ENCODE peak calls at places on chromosome 5, in five cellular contexts. O, H, V, C and K are unnamed samples.

GRCh38 chr5:67154518-67155206 is 41.9 kb downstream of the CD180 start:
- DNase-seq in O (no peak), H (no peak), V (no peak), C (no peak), K (no peak)

GRCh38 chr5:142017832-142018427 is 5.1 kb upstream of the GNPDA1 start:
- DNase-seq in O (no peak), H (no peak), V (no peak), C (no peak), K (no peak)

GRCh38 chr5:56319281-56320242 is 86.4 kb upstream of the ANKRD55 start:
- DNase-seq in O (no peak), H (no peak), V (peak; percentile 46), C (peak; percentile 9), K (peak; percentile 27)

GRCh38 chr5:153402550-153402949 is 87.9 kb upstream of the GRIA1 start:
- DNase-seq in O (no peak), H (no peak), V (no peak), C (no peak), K (no peak)

GRCh38 chr5:111232311-111233049 is 8.3 kb downstream of the CAMK4 start:
- DNase-seq in O (no peak), H (no peak), V (no peak), C (no peak), K (no peak)

GRCh38 chr5:95238560-95239325 is 46.2 kb downstream of the MCTP1 start:
- DNase-seq in O (peak; percentile 5), H (no peak), V (no peak), C (no peak), K (no peak)

GRCh38 chr5:113273949-113274348 is 160.8 kb downstream of the TSSK1B start:
- DNase-seq in O (no peak), H (no peak), V (no peak), C (no peak), K (no peak)

GRCh38 chr5:5353681-5354080 is 68.8 kb upstream of the ICE1 start:
- DNase-seq in O (no peak), H (peak; percentile 46), V (no peak), C (no peak), K (no peak)

GRCh38 chr5:177390363-177391300 is 6.4 kb downstream of the SLC34A1 start:
- DNase-seq in O (peak; percentile 93), H (peak; percentile 94), V (peak; percentile 72), C (peak; percentile 91), K (peak; percentile 82)

GRCh38 chr5:167898361-167899042 is 392.9 kb upstream of the WWC1 start:
- DNase-seq in O (no peak), H (peak; percentile 34), V (no peak), C (no peak), K (no peak)

GRCh38 chr5:142717582-142718215 is 31.8 kb upstream of the FGF1 start:
- DNase-seq in O (peak; percentile 30), H (peak; percentile 86), V (no peak), C (no peak), K (no peak)

DNA sequence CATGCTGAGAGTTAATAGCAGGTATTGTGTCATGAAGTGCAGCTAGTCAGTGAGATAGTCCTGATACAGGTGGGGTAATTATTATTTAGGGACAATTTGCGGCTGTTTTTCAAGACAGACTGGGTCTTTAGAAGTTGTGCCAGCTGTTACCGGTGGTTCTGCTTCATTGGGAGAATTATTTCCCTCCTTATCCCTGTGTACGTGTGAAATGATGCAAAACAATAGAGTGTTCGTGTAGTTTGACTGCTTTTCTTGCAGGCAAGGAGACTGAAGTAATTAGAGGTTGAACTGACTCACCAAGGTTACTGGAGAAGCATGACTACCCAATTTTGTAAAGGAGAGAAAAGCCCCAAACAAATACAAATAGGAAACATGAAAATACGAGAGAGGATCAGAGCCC is 101.7 kb downstream of the ARRDC3 start:
- DNase-seq in O (no peak), H (no peak), V (no peak), C (no peak), K (no peak)
- H3K27ac ChIP-seq in O (peak overlapping the region; percentile 84), H (no peak overlapping the region), V (peak overlapping the region; percentile 94), C (peak overlapping the region; percentile 94), K (peak overlapping the region; percentile 90)

GRCh38 chr5:1748845-1749244 is 50.8 kb downstream of the MRPL36 start:
- DNase-seq in O (no peak), H (no peak), V (no peak), C (no peak), K (no peak)
- H3K27me3 ChIP-seq in O (peaks cover 94% of the 10 kb centered on the region), H (no peaks in the 10 kb centered on the region), V (peaks cover 62% of the 10 kb centered on the region), C (no peaks in the 10 kb centered on the region), K (no peaks in the 10 kb centered on the region)

DNA sequence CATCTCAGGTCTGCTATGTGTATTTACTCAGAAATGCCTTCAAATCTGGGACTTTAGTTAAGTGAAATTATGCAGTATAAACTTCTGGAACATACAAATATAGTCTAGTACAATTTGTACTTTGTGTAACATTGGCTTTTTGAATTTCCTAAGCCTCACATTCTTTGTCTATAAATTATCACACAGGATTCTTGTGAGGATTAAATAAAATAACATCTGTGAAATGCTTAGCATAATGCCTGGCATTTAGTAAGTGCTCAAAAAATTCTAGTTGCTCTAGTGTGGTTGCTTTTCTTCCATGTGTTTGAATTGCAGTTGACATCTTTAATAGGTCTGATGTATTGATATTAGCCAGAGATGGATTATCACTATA is 2.6 kb downstream of the HMMR start:
- DNase-seq in O (no peak), H (no peak), V (no peak), C (no peak), K (no peak)
- H3K4me3 ChIP-seq in O (peak overlapping the region; percentile 70), H (no peak overlapping the region), V (no peak overlapping the region), C (no peak overlapping the region), K (no peak overlapping the region)

DNA sequence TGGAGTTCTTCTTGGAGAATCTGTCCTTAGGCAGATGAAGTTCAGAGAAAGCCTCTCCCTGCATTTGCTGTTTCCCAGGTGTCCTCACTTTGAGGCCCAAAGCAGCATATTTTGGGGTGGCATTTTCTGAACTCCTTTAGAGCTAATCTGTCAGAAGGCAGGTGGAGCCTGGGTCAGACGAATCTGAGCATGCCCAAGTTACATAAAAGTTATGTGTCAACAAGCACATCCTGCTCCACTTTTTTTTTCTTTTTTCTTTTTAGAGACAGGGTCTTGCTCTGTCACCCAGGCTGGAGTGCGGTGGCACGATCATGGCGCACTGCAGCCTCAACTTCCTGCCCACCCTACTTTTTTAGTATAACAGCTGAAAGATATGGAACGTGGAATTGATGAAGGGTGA is 41.3 kb upstream of the HSPA9 start:
- DNase-seq in O (no peak), H (no peak), V (no peak), C (no peak), K (no peak)
- H3K27ac ChIP-seq in O (no peak overlapping the region), H (no peak overlapping the region), V (no peak overlapping the region), C (no peak overlapping the region), K (no peak overlapping the region)

DNA sequence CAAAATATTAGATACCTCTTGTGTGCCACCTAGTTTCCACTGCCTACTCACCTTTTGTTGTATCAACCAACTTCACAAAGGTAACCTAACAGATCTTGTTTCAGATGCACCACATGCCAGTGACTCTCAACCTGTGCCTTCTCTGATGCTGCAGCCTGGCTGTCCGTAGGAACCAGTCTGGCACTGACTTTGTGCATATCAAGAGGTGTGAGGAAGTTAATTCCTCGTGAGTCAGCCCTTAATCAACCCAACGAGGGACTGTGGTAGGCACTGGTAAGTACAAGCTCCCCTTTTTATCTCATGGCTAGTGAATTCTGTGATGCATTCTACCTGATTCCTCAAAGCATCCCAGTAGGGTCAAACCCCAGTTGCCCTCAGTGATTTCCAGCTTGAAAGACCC is 215.4 kb upstream of the CTNND2 start:
- DNase-seq in O (no peak), H (peak; percentile 60), V (no peak), C (no peak), K (no peak)
- H3K27me3 ChIP-seq in O (no peaks in the 10 kb centered on the region), H (no peaks in the 10 kb centered on the region), V (no peaks in the 10 kb centered on the region), C (no peaks in the 10 kb centered on the region), K (no peaks in the 10 kb centered on the region)

GRCh38 chr5:135608761-135609443 is 30.1 kb upstream of the CXCL14 start:
- DNase-seq in O (no peak), H (no peak), V (no peak), C (no peak), K (no peak)

GRCh38 chr5:135609981-135610380 is 31.2 kb upstream of the CXCL14 start:
- DNase-seq in O (no peak), H (no peak), V (no peak), C (no peak), K (no peak)

GRCh38 chr5:135606431-135606830 is 27.6 kb upstream of the CXCL14 start:
- DNase-seq in O (no peak), H (no peak), V (no peak), C (no peak), K (no peak)

GRCh38 chr5:135605221-135605620 is 26.4 kb upstream of the CXCL14 start:
- DNase-seq in O (no peak), H (no peak), V (no peak), C (no peak), K (no peak)

GRCh38 chr5:135608361-135608760 is 29.6 kb upstream of the CXCL14 start:
- DNase-seq in O (no peak), H (no peak), V (no peak), C (no peak), K (no peak)
- H3K4me3 ChIP-seq in O (no peak overlapping the region), H (no peak overlapping the region), V (no peak overlapping the region), C (no peak overlapping the region), K (no peak overlapping the region)

GRCh38 chr5:78597068-78597857 is 51.3 kb downstream of the LHFPL2 start:
- DNase-seq in O (peak; percentile 31), H (no peak), V (no peak), C (no peak), K (no peak)
- H3K27ac ChIP-seq in O (no peak overlapping the region), H (no peak overlapping the region), V (no peak overlapping the region), C (peak overlapping the region; percentile 80), K (no peak overlapping the region)